ENCODE peak calls at places on chromosomes 5 and 9, in seven cellular contexts. Z is activated T-cell treated with anti-CD3 and anti-CD28 coated beads for 1 hour; W is uterus; S is activated CD4-positive, CD25-positive, alpha-beta regulatory T cell treated with anti-CD3 and anti-CD28 coated beads, Interleukin-2, amount 50 U/mL, for 72 hours; A is stimulated activated CD8-positive, alpha-beta memory T cell treated with anti-CD3 and anti-CD28 coated beads, Interleukin-15, amount 100 ng/mL, for 24 hours; P is GM12865; C is NAMALWA. F is an unnamed sample.

GRCh38 chr9:111833941-111834340 is 39.2 kb upstream of the SHOC1 start:
- DNase-seq in S (no peak), Z (no peak), W (no peak), P (no peak), C (no peak), A (no peak), F (no peak)

GRCh38 chr9:81772144-81772543 is 82.8 kb upstream of the TLE1 start:
- DNase-seq in P (no peak), W (no peak), Z (no peak), S (no peak), A (no peak), C (no peak), F (no peak)

GRCh38 chr5:15734058-15734457 is 234.1 kb downstream of the FBXL7 start:
- DNase-seq in W (no peak), Z (no peak), A (no peak), S (no peak), P (no peak), C (no peak), F (no peak)

GRCh38 chr5:142680605-142681259 is 5.2 kb downstream of the FGF1 start:
- DNase-seq in Z (no peak), S (no peak), W (no peak), A (no peak), P (no peak), C (no peak), F (no peak)

GRCh38 chr9:132681561-132681960 is 11.3 kb downstream of the GTF3C4 start:
- DNase-seq in A (no peak), Z (no peak), P (no peak), S (no peak), W (no peak), C (no peak), F (no peak)

GRCh38 chr5:124660229-124661093 is 86.0 kb downstream of the ZNF608 start:
- DNase-seq in Z (no peak), S (no peak), A (no peak), C (no peak), P (no peak), W (no peak), F (no peak)

GRCh38 chr5:10934789-10935355 is 173.8 kb upstream of the DAP start:
- DNase-seq in W (no peak), C (no peak), Z (no peak), A (no peak), S (no peak), P (no peak), F (no peak)

GRCh38 chr5:59660737-59661136 is 232.8 kb downstream of the PDE4D start:
- DNase-seq in W (no peak), S (no peak), Z (no peak), A (no peak), P (peak), C (peak), F (no peak)

GRCh38 chr9:27683181-27683580 is 109.9 kb upstream of the C9orf72 start:
- DNase-seq in A (no peak), P (no peak), C (no peak), S (no peak), Z (no peak), W (no peak), F (no peak)

GRCh38 chr9:127954831-127955293 is 17.2 kb upstream of the DPM2 start:
- DNase-seq in P (no peak), C (no peak), Z (no peak), W (no peak), S (no peak), A (no peak), F (no peak)

GRCh38 chr5:42836070-42836769 is 24.5 kb upstream of the SELENOP start:
- DNase-seq in S (no peak), Z (no peak), C (no peak), P (no peak), A (no peak), W (no peak), F (no peak)

GRCh38 chr9:121369595-121370265 is at the start of gene STOM:
- DNase-seq in Z (peak), W (peak), P (peak), S (no peak), A (no peak), C (peak), F (peak)

GRCh38 chr5:75306746-75307145 is 30.3 kb upstream of the HMGCR start:
- DNase-seq in P (no peak), S (no peak), Z (no peak), W (no peak), C (no peak), A (no peak), F (no peak)

GRCh38 chr5:3827624-3828023 is 232.0 kb downstream of the IRX1 start:
- DNase-seq in A (no peak), Z (no peak), W (no peak), P (no peak), C (peak), S (no peak), F (no peak)

GRCh38 chr5:53578854-53579253 is 18.4 kb downstream of the NDUFS4 start:
- DNase-seq in W (no peak), Z (no peak), P (no peak), C (no peak), S (no peak), A (no peak), F (no peak)

GRCh38 chr5:156589104-156589858 is 260.8 kb upstream of the PPP1R2B start:
- DNase-seq in W (no peak), A (no peak), S (no peak), Z (no peak), C (no peak), P (no peak), F (no peak)

GRCh38 chr5:113293068-113293571 is 141.7 kb downstream of the TSSK1B start:
- DNase-seq in C (peak), W (no peak), A (no peak), S (no peak), P (no peak), Z (no peak), F (no peak)

GRCh38 chr5:137279631-137280236 is 219.4 kb downstream of the SPOCK1 start:
- DNase-seq in C (no peak), P (no peak), A (no peak), Z (no peak), W (no peak), S (no peak), F (no peak)

GRCh38 chr5:144566747-144567415 is 396.2 kb downstream of the KCTD16 start:
- DNase-seq in Z (no peak), C (no peak), S (no peak), P (no peak), W (no peak), A (no peak), F (no peak)

GRCh38 chr9:129270903-129271431 is 92.9 kb upstream of the IER5L start:
- DNase-seq in W (no peak), A (no peak), Z (no peak), S (no peak), C (peak), P (peak), F (no peak)

GRCh38 chr9:5041390-5042115 is 56.5 kb downstream of the JAK2 start:
- DNase-seq in A (no peak), S (no peak), W (no peak), P (no peak), Z (no peak), C (no peak), F (no peak)

GRCh38 chr9:111917201-111917600 is 20.6 kb downstream of the UGCG start:
- DNase-seq in C (no peak), S (no peak), W (no peak), P (peak), Z (no peak), A (no peak), F (no peak)

GRCh38 chr5:140632366-140633080 is 452 bp downstream of the CD14 start:
- DNase-seq in C (no peak), A (peak), Z (peak), P (peak), S (peak), W (peak), F (peak)

GRCh38 chr5:114325552-114325951 is 36.3 kb upstream of the KCNN2 start:
- DNase-seq in W (no peak), P (peak), C (no peak), Z (no peak), S (no peak), A (no peak), F (no peak)

GRCh38 chr9:3939820-3940219 is 360.0 kb downstream of the GLIS3 start:
- DNase-seq in W (no peak), Z (no peak), S (no peak), C (no peak), P (no peak), A (no peak), F (no peak)

GRCh38 chr5:63111891-63112290 is 533.3 kb downstream of the LRRC70 start:
- DNase-seq in C (no peak), W (no peak), Z (no peak), A (no peak), P (no peak), S (no peak), F (no peak)

GRCh38 chr5:41776435-41776834 is 93.8 kb downstream of the OXCT1 start:
- DNase-seq in S (no peak), C (no peak), P (no peak), Z (no peak), A (no peak), W (no peak), F (no peak)

GRCh38 chr9:5557606-5558587 is 47.6 kb downstream of the PDCD1LG2 start:
- DNase-seq in C (no peak), S (peak), A (no peak), W (no peak), Z (peak), P (peak), F (no peak)

GRCh38 chr5:1075555-1075881 is 36.3 kb downstream of the SLC12A7 start:
- DNase-seq in S (no peak), P (no peak), C (no peak), A (no peak), Z (no peak), W (no peak), F (no peak)

F was measured in right atrium auricular region.